ENCODE peak calls at places on chromosomes 7 and 10, in seven cellular contexts. P is AG09319, X is chondrocyte, S is heart right ventricle, C is GM12864, V is fibroblast of the aortic adventitia, G is mammary epithelial cell. T is an unnamed sample.

GRCh38 chr7:99014113-99014985 is 129.6 kb downstream of the SMURF1 start:
- DNase-seq in P (no peak), X (no peak), S (no peak), C (no peak), V (no peak), G (no peak), T (no peak)

GRCh38 chr7:31478744-31479143 is 35.1 kb upstream of the ITPRID1 start:
- DNase-seq in P (no peak), X (no peak), S (no peak), C (peak), V (no peak), G (no peak), T (no peak)

GRCh38 chr7:65239707-65240352 is 133.8 kb upstream of the ZNF92 start:
- DNase-seq in P (no peak), X (no peak), S (peak), C (no peak), V (no peak), G (peak), T (no peak)

GRCh38 chr10:119754085-119754484 is 28.2 kb downstream of the INPP5F start:
- DNase-seq in P (no peak), X (no peak), S (no peak), C (no peak), V (no peak), G (no peak), T (no peak)

GRCh38 chr7:102912742-102913141 is at the start of gene LRRC17:
- DNase-seq in P (peak), X (no peak), S (no peak), C (no peak), V (peak), G (no peak), T (no peak)

GRCh38 chr7:24979863-24980694 is at the start of gene OSBPL3:
- DNase-seq in P (peak), X (peak), S (peak), C (peak), V (peak), G (peak), T (peak)

GRCh38 chr7:23105086-23105643 is 420 bp upstream of the KLHL7 start:
- DNase-seq in P (no peak), X (no peak), S (no peak), C (no peak), V (no peak), G (no peak), T (no peak)

GRCh38 chr7:33836797-33837355 is 68.5 kb upstream of the BMPER start:
- DNase-seq in P (no peak), X (no peak), S (no peak), C (no peak), V (no peak), G (no peak), T (no peak)

GRCh38 chr10:133199488-133199885 is 30.5 kb upstream of the UTF1 start:
- DNase-seq in P (no peak), X (peak), S (no peak), C (no peak), V (no peak), G (no peak), T (no peak)

GRCh38 chr7:111003883-111004282 is 87.0 kb upstream of the LRRN3 start:
- DNase-seq in P (no peak), X (no peak), S (no peak), C (no peak), V (no peak), G (no peak), T (no peak)

GRCh38 chr7:2138146-2138765 is 94.5 kb downstream of the MAD1L1 start:
- DNase-seq in P (no peak), X (no peak), S (peak), C (no peak), V (no peak), G (no peak), T (no peak)

DNA sequence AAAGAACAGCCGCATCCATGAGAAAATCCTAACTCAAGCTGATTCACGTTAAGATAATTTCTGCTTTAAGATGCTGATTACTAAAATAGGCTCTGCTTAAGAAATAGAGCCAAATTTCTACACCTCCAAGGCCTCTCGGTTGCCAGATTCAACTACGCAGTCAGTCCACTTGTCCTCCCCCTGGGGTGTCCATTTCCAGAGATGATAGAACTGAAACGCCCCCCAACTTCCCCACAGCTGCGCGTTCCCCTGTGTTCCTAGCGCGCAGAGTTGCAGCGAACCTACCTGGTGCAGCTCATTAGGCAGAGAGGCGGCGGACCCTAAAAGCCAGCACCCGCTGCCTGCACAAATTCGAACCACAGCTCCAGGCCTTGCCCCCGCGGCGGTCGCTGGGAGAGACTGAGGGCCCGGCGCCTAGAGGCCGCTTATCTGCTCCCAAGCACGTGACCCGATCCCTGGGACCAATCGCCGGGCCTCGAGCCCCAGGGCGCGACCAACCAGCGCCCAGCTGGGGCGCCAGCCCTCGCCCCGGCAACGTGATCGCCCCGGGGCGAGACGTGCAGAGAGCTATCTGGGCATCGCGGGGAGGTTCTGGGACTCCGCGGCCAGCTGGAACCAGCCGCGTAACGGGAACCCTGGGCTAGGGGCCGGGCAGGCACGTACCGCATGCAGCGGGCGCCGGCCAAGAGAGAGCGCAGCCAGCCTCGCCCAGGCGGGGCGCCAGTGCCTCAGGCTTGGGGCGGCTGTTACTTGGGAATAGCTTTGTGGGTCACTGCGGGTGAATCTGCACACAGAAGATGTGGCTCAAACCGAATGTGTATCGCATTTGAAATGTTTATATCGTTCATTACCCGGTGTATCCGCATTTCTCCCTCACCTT is at the start of gene PPP1R3C:
- DNase-seq in P (peak), X (peak), S (peak), C (no peak), V (peak), G (peak), T (peak)
- TF ChIP-seq CTCF in P (peak), X (peak), S (no peak), C (no peak), V (peak), G (peak), T (peak)

DNA sequence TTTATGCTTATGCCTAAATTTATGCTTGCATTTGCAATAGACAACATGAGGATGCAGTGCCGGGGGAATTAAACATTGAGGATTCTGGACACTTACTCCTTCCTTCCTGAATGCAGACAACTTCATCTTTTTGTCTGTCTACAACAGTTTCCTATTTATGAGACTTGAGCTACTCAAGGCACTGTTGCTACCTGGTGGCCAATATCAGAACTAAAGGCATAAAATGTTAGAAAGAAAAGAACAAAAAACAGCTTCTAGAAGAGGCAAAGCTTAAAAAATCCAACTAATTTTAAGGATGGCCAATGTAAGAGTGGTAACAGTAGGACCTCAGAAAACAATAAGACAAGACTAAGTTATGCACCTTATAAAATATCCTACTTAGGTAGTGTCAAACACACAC is 144.5 kb upstream of the PTN start:
- DNase-seq in P (no peak), X (no peak), S (no peak), C (no peak), V (peak), G (no peak), T (no peak)
- TF ChIP-seq CTCF in P (peak), X (peak), S (no peak), C (no peak), V (peak), G (no peak), T (peak)

GRCh38 chr7:108001759-108002725 is 919 bp downstream of the LAMB1 start:
- DNase-seq in P (no peak), X (no peak), S (peak), C (no peak), V (peak), G (peak), T (no peak)

GRCh38 chr7:108002726-108003590 is at the start of gene LAMB1:
- DNase-seq in P (no peak), X (no peak), S (peak), C (no peak), V (peak), G (peak), T (peak)

GRCh38 chr7:107999814-108000560 is 3.0 kb downstream of the LAMB1 start:
- DNase-seq in P (no peak), X (no peak), S (no peak), C (no peak), V (peak), G (peak), T (no peak)

GRCh38 chr7:107998660-107999480 is 4.1 kb downstream of the LAMB1 start:
- DNase-seq in P (no peak), X (no peak), S (no peak), C (no peak), V (no peak), G (peak), T (no peak)

DNA sequence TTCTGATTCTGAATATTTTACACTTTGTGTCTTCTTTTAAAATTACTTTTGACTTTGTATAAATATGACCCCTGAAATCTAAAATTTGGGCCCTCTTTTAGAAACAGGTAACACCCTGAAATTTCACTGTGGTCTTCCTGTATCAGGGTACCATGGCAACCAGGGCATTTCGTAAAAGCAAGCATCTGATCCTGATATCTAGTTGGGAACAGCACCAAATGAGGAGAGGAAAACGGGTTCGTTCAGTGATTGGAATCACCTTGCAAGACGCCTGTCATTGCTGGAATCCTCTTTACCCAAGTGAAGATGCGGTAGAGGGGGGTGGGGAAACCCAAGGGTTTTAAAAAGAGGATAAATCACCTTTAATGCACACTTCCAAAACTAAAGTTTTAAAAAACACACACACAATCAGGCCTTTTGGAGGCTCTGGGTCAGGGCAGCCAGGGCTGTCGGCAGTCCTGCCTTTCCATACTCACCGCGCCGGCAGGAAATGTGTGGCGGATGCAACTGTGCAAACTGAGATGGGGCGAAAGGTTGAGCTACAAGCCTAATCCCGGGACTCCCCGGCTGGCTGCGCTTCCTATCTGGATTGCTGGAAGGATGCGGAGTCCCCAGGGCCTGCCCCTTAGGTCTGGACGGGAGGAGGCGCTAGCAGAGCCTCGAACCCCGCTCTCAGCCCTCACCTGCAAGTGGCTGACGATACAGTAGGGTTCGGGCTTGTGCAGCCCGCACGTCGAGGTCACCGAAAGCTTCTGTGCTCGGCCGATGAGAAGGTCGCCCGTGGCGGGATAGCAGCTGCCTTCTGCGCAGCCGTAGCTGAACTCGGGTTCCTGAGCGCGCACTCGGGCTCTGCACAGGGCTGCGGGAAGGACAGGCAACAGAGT is 1.8 kb downstream of the LAMB1 start:
- DNase-seq in P (no peak), X (no peak), S (peak), C (no peak), V (peak), G (peak), T (no peak)
- TF ChIP-seq CTCF in P (peak), X (peak), S (no peak), C (no peak), V (no peak), G (no peak), T (peak)

GRCh38 chr10:103781329-103782061 is 73.9 kb downstream of the SH3PXD2A start:
- DNase-seq in P (peak), X (no peak), S (no peak), C (no peak), V (peak), G (peak), T (no peak)
- TF ChIP-seq CTCF in P (peak), X (peak), S (no peak), C (peak), V (peak), G (peak), T (peak)

DNA sequence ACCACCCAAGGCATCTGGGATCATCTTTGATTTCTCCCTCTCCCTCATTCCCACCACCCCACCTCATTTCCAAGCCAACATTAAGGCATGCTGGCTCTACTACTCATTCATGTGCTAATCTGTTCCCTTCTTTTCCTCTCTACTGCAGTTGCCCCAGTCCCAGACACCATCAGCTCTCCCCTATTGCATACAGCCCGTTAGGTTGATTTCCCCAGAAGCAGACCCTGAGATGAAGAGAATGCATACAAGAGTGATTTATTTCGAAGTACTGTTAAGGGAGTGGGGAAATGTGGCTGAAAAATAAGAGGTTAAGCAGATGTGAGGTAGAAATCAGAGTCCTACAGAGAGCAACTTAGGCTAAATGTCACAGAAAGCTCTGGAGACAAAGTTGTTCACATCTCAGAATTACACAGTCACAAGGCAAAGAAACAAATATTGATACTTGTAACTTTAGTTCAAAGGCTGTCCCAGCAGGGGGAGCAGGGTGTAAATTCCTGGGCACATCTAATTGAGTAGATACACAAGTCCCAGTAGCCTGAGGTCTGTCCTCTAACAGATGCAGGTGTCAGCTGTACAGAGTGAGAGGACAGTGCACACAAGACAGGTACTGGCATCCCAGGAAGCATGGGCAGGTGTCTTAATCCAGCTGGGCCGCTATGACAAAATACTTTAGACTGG is 20.9 kb downstream of the AKR1D1 start:
- DNase-seq in P (no peak), X (no peak), S (no peak), C (peak), V (peak), G (peak), T (no peak)
- TF ChIP-seq CTCF in P (no peak), X (peak), S (no peak), C (peak), V (no peak), G (peak), T (peak)

T was measured in RWPE2.